ENCODE peak calls at places on chromosomes 3 and 15, in ten cellular contexts. Z is Ammon's horn; D is body of pancreas; R is mesenchymal stem cell; V is fibroblast of the conjunctiva; B is renal cortical epithelial cell; E is fibroblast of the aortic adventitia; W is CD4-positive, alpha-beta T cell; K is stimulated activated CD4-positive, alpha-beta T cell treated with anti-CD3 and anti-CD28 coated beads, Interleukin-15, amount 100 ng/mL, for 24 hours; S is SK-N-SH. U is an unnamed sample.

GRCh38 chr3:48338635-48339034 is 5.2 kb upstream of the SPINK8 start:
- DNase-seq in Z (no peak), D (no peak), R (no peak), V (no peak), B (no peak), E (no peak), W (no peak), K (no peak), S (no peak), U (no peak)

GRCh38 chr3:57164606-57165573 is at the start of gene IL17RD:
- DNase-seq in Z (peak), D (peak), R (peak), V (peak), B (no peak), E (peak), W (no peak), K (peak), S (peak), U (peak)

GRCh38 chr3:143977326-143978262 is 6.0 kb downstream of the DIPK2A start:
- DNase-seq in Z (peak), D (no peak), R (no peak), V (peak), B (no peak), E (peak), W (no peak), K (no peak), S (no peak), U (no peak)

GRCh38 chr3:14127106-14127505 is 2.3 kb downstream of the TMEM43 start:
- DNase-seq in Z (no peak), D (no peak), R (no peak), V (no peak), B (no peak), E (no peak), W (no peak), K (no peak), S (no peak), U (no peak)

GRCh38 chr3:69562001-69562400 is 176.1 kb upstream of the FRMD4B start:
- DNase-seq in Z (no peak), D (no peak), R (no peak), V (no peak), B (no peak), E (peak), W (no peak), K (no peak), S (no peak), U (no peak)

GRCh38 chr3:53039376-53039752 is 6.5 kb downstream of the SFMBT1 start:
- DNase-seq in Z (no peak), D (no peak), R (no peak), V (no peak), B (no peak), E (no peak), W (no peak), K (no peak), S (no peak), U (no peak)

GRCh38 chr3:127573916-127574315 is 16.6 kb downstream of the TPRA1 start:
- DNase-seq in Z (no peak), D (no peak), R (no peak), V (no peak), B (no peak), E (no peak), W (no peak), K (no peak), S (no peak), U (no peak)

GRCh38 chr3:140505256-140505655 is 172.6 kb upstream of the TRIM42 start:
- DNase-seq in Z (peak), D (peak), R (no peak), V (no peak), B (peak), E (no peak), W (no peak), K (no peak), S (peak), U (no peak)

GRCh38 chr15:74531144-74531811 is 9.7 kb upstream of the ARID3B start:
- DNase-seq in Z (no peak), D (no peak), R (peak), V (no peak), B (peak), E (peak), W (no peak), K (no peak), S (no peak), U (no peak)

GRCh38 chr15:91150492-91151160 is 50.6 kb downstream of the SV2B start:
- DNase-seq in Z (peak), D (no peak), R (no peak), V (no peak), B (no peak), E (no peak), W (no peak), K (no peak), S (no peak), U (no peak)

GRCh38 chr15:68710536-68710935 is 110.2 kb downstream of the ANP32A start:
- DNase-seq in Z (no peak), D (no peak), R (no peak), V (no peak), B (no peak), E (no peak), W (no peak), K (no peak), S (no peak), U (no peak)

GRCh38 chr15:81255596-81255995 is 58.9 kb downstream of the IL16 start:
- DNase-seq in Z (no peak), D (no peak), R (no peak), V (no peak), B (no peak), E (no peak), W (no peak), K (no peak), S (no peak), U (no peak)

GRCh38 chr3:123292321-123293310 is 90.9 kb downstream of the SEC22A start:
- DNase-seq in Z (no peak), D (no peak), R (no peak), V (no peak), B (no peak), E (no peak), W (no peak), K (no peak), S (no peak), U (no peak)

GRCh38 chr15:79310985-79311900 is at the start of gene TMED3:
- DNase-seq in Z (peak), D (peak), R (peak), V (peak), B (peak), E (peak), W (peak), K (peak), S (peak), U (peak)

GRCh38 chr3:72324253-72324811 is 523.9 kb downstream of the SHQ1 start:
- DNase-seq in Z (no peak), D (no peak), R (no peak), V (no peak), B (no peak), E (no peak), W (no peak), K (no peak), S (no peak), U (no peak)

U was measured in T-helper 1 cell.